ENCODE peak calls at places on chromosomes 7 and 10, in five cellular contexts. E, X, H, Y and O are unnamed samples.
A peak's percentile ranks its signal among the peaks of the same experiment; 100 is the strongest.

GRCh38 chr10:29646238-29646902 is 11.6 kb upstream of the SVIL start:
- DNase-seq in E (no peak), X (no peak), H (peak; percentile 72), Y (no peak), O (no peak)

GRCh38 chr7:121071662-121072061 is 83.2 kb downstream of the CPED1 start:
- DNase-seq in E (no peak), X (no peak), H (no peak), Y (no peak), O (no peak)

GRCh38 chr10:119079572-119080520 is 771 bp downstream of the EIF3A start:
- DNase-seq in E (peak; percentile 34), X (peak; percentile 82), H (peak; percentile 64), Y (peak; percentile 86), O (peak; percentile 51)

GRCh38 chr10:19811517-19811916 is 4.7 kb upstream of the PLXDC2 start:
- DNase-seq in E (no peak), X (no peak), H (peak; percentile 15), Y (peak; percentile 47), O (no peak)

GRCh38 chr7:81264116-81264515 is 345.3 kb upstream of the SEMA3C start:
- DNase-seq in E (no peak), X (no peak), H (no peak), Y (no peak), O (no peak)

GRCh38 chr10:29254123-29255046 is 34.5 kb upstream of the LYZL1 start:
- DNase-seq in E (no peak), X (no peak), H (no peak), Y (peak; percentile 94), O (no peak)

GRCh38 chr7:35702541-35702940 is 7.6 kb upstream of the HERPUD2 start:
- DNase-seq in E (no peak), X (no peak), H (no peak), Y (no peak), O (no peak)

GRCh38 chr7:18961997-18962396 is 155.4 kb downstream of the TWIST1 start:
- DNase-seq in E (no peak), X (no peak), H (peak; percentile 21), Y (no peak), O (no peak)

GRCh38 chr7:27198138-27198841 is 1.6 kb downstream of the HOXA13 start:
- DNase-seq in E (no peak), X (no peak), H (no peak), Y (no peak), O (no peak)

GRCh38 chr10:27225011-27225590 is 15.5 kb downstream of the ACBD5 start:
- DNase-seq in E (no peak), X (peak; percentile 47), H (no peak), Y (no peak), O (no peak)

GRCh38 chr7:139875821-139876241 is 46.8 kb downstream of the TBXAS1 start:
- DNase-seq in E (no peak), X (peak; percentile 40), H (no peak), Y (no peak), O (no peak)

GRCh38 chr7:44065431-44066110 is at the start of gene PGAM2:
- DNase-seq in E (no peak), X (no peak), H (peak; percentile 29), Y (peak; percentile 90), O (no peak)

GRCh38 chr10:30207485-30208052 is 141.5 kb downstream of the MTPAP start:
- DNase-seq in E (no peak), X (no peak), H (no peak), Y (peak; percentile 43), O (no peak)

GRCh38 chr10:48448796-48449195 is 142.3 kb downstream of the MAPK8 start:
- DNase-seq in E (no peak), X (no peak), H (peak; percentile 73), Y (no peak), O (no peak)

GRCh38 chr10:480928-481551 is 208.4 kb downstream of the DIP2C start:
- DNase-seq in E (no peak), X (no peak), H (no peak), Y (peak; percentile 56), O (no peak)